ENCODE peak calls at places on chromosomes 7 and 10, in nine cellular contexts. A is islet precursor cell; D is occipital lobe; I is activated CD8-positive, alpha-beta memory T cell treated with anti-CD3 and anti-CD28 coated beads for 24 hours; W is astrocyte; F is NCI-H1105; L is amygdala; H is AG09309; Z is RKO. Q is an unnamed sample.
A peak's percentile ranks its signal among the peaks of the same experiment; 100 is the strongest.

GRCh38 chr10:75722609-75723008 is 291.2 kb downstream of the LRMDA start:
- DNase-seq in W (no peak), F (no peak), H (no peak), I (no peak), A (no peak), Z (no peak), L (no peak), D (no peak), Q (no peak)

GRCh38 chr10:102710604-102711003 is 3.6 kb downstream of the ARL3 start:
- DNase-seq in Z (peak; percentile 41), A (no peak), H (peak; percentile 40), F (no peak), D (no peak), L (no peak), I (no peak), W (peak; percentile 87), Q (peak; percentile 54)

GRCh38 chr10:79098061-79098460 is 29.3 kb downstream of the ZMIZ1 start:
- DNase-seq in I (no peak), D (no peak), L (no peak), A (no peak), W (no peak), Z (no peak), H (no peak), F (no peak), Q (no peak)

GRCh38 chr10:14259696-14260595 is 70.8 kb downstream of the FRMD4A start:
- DNase-seq in A (no peak), H (peak; percentile 45), I (no peak), F (no peak), L (no peak), W (peak; percentile 79), D (no peak), Z (no peak), Q (peak; percentile 29)

GRCh38 chr10:70903262-70903921 is 15.0 kb upstream of the PCBD1 start:
- DNase-seq in I (peak; percentile 75), L (peak; percentile 26), W (no peak), H (no peak), F (no peak), Z (peak; percentile 37), D (no peak), A (peak; percentile 84), Q (no peak)

GRCh38 chr7:100826546-100827329 is 585 bp downstream of the EPHB4 start:
- DNase-seq in D (no peak), L (no peak), Z (peak; percentile 51), F (no peak), A (peak; percentile 60), W (no peak), I (no peak), H (no peak), Q (no peak)

GRCh38 chr10:14415676-14416307 is 85.1 kb upstream of the FRMD4A start:
- DNase-seq in D (no peak), Z (no peak), L (no peak), A (no peak), W (peak; percentile 50), I (no peak), H (no peak), F (no peak), Q (no peak)

GRCh38 chr7:32536585-32536984 is 41.3 kb downstream of the AVL9 start:
- DNase-seq in I (no peak), L (no peak), Z (peak; percentile 12), F (no peak), H (no peak), D (no peak), A (no peak), W (peak; percentile 78), Q (peak; percentile 0)

GRCh38 chr7:111951027-111951426 is 255.2 kb downstream of the DOCK4 start:
- DNase-seq in A (no peak), I (no peak), F (no peak), L (no peak), H (no peak), Z (no peak), D (no peak), W (peak; percentile 38), Q (no peak)

GRCh38 chr10:132848306-132848705 is 62.4 kb upstream of the NKX6-2 start:
- DNase-seq in L (no peak), I (peak; percentile 54), F (no peak), W (no peak), Z (no peak), D (no peak), A (peak; percentile 51), H (no peak), Q (no peak)

GRCh38 chr7:30968294-30968693 is 4.5 kb downstream of the GHRHR start:
- DNase-seq in Z (no peak), F (no peak), D (no peak), H (no peak), L (no peak), A (no peak), I (no peak), W (no peak), Q (no peak)

GRCh38 chr7:30927040-30927439 is 15.4 kb downstream of the AQP1 start:
- DNase-seq in H (no peak), D (no peak), A (peak; percentile 37), F (no peak), I (peak; percentile 32), L (no peak), Z (no peak), W (no peak), Q (no peak)